ENCODE peak calls at places on chromosomes 5 and 9, in nine cellular contexts. L is cardiac muscle cell, Y is stomach, G is AG04450, Q is endodermal cell, S is AG10803, A is astrocyte of the spinal cord, H is fibroblast of lung, M is OCI-LY7. T is an unnamed sample.

GRCh38 chr9:124551472-124552339 is 44.5 kb upstream of the NR5A1 start:
- DNase-seq in L (peak), Y (peak), G (peak), Q (peak), S (peak), A (peak), H (peak), M (peak), T (peak)

GRCh38 chr9:131237931-131238401 is 38.3 kb downstream of the FAM78A start:
- DNase-seq in L (peak), Y (peak), G (peak), Q (peak), S (peak), A (peak), H (peak), M (peak), T (peak)

GRCh38 chr5:138033916-138034315 is 1.0 kb upstream of the FAM13B start:
- DNase-seq in L (no peak), Y (no peak), G (no peak), Q (no peak), S (peak), A (peak), H (peak), M (no peak), T (no peak)

GRCh38 chr9:76818271-76818670 is 54.0 kb downstream of the PCA3 start:
- DNase-seq in L (no peak), Y (peak), G (peak), Q (peak), S (peak), A (peak), H (peak), M (no peak), T (no peak)

GRCh38 chr9:93345630-93346239 is 105.8 kb upstream of the FAM120A start:
- DNase-seq in L (no peak), Y (no peak), G (no peak), Q (peak), S (no peak), A (no peak), H (no peak), M (no peak), T (no peak)

GRCh38 chr5:69213513-69214215 is 21.0 kb upstream of the CDK7 start:
- DNase-seq in L (no peak), Y (no peak), G (peak), Q (no peak), S (peak), A (peak), H (peak), M (no peak), T (no peak)

GRCh38 chr9:93684806-93685553 is 108.6 kb downstream of the PHF2 start:
- DNase-seq in L (no peak), Y (no peak), G (no peak), Q (peak), S (peak), A (no peak), H (peak), M (no peak), T (peak)

GRCh38 chr5:142977363-142978051 is 207.3 kb downstream of the ARHGAP26 start:
- DNase-seq in L (no peak), Y (no peak), G (peak), Q (peak), S (peak), A (peak), H (peak), M (no peak), T (no peak)

GRCh38 chr9:31608881-31609280 is 775.6 kb upstream of the ACO1 start:
- DNase-seq in L (no peak), Y (no peak), G (no peak), Q (no peak), S (no peak), A (no peak), H (peak), M (no peak), T (no peak)

GRCh38 chr5:93573627-93573974 is 7.4 kb downstream of the NR2F1-AS1 start:
- DNase-seq in L (no peak), Y (no peak), G (no peak), Q (no peak), S (no peak), A (peak), H (no peak), M (no peak), T (no peak)

GRCh38 chr9:87883990-87884389 is 1.3 kb downstream of the SPATA31E1 start:
- DNase-seq in L (no peak), Y (no peak), G (no peak), Q (peak), S (no peak), A (no peak), H (no peak), M (no peak), T (no peak)

GRCh38 chr9:120362446-120362845 is 217.5 kb downstream of the CDK5RAP2 start:
- DNase-seq in L (no peak), Y (no peak), G (no peak), Q (no peak), S (no peak), A (no peak), H (peak), M (no peak), T (no peak)

GRCh38 chr5:137294604-137295003 is 204.5 kb downstream of the SPOCK1 start:
- DNase-seq in L (no peak), Y (no peak), G (no peak), Q (no peak), S (no peak), A (no peak), H (no peak), M (no peak), T (no peak)

GRCh38 chr9:37497320-37497719 is 11.6 kb downstream of the POLR1E start:
- DNase-seq in L (no peak), Y (no peak), G (no peak), Q (peak), S (no peak), A (no peak), H (no peak), M (no peak), T (no peak)

GRCh38 chr5:180669661-180670060 is 20.3 kb upstream of the FLT4 start:
- DNase-seq in L (no peak), Y (no peak), G (no peak), Q (peak), S (no peak), A (no peak), H (no peak), M (no peak), T (peak)

GRCh38 chr5:37619353-37619752 is 220.5 kb downstream of the GDNF start:
- DNase-seq in L (no peak), Y (no peak), G (peak), Q (no peak), S (peak), A (peak), H (peak), M (no peak), T (no peak)

GRCh38 chr9:16726718-16727451 is 143.6 kb downstream of the BNC2 start:
- DNase-seq in L (peak), Y (peak), G (peak), Q (peak), S (peak), A (peak), H (peak), M (no peak), T (peak)

GRCh38 chr5:1000329-1000728 is 8.3 kb upstream of the NKD2 start:
- DNase-seq in L (no peak), Y (peak), G (no peak), Q (peak), S (no peak), A (no peak), H (no peak), M (no peak), T (no peak)

GRCh38 chr5:3359642-3360041 is 236.0 kb upstream of the IRX1 start:
- DNase-seq in L (peak), Y (no peak), G (no peak), Q (peak), S (no peak), A (no peak), H (no peak), M (no peak), T (no peak)

GRCh38 chr5:160486573-160486972 is 64.9 kb downstream of the PTTG1 start:
- DNase-seq in L (no peak), Y (no peak), G (no peak), Q (no peak), S (no peak), A (no peak), H (no peak), M (no peak), T (no peak)

GRCh38 chr9:79387091-79387490 is 184.7 kb upstream of the TLE4 start:
- DNase-seq in L (no peak), Y (no peak), G (peak), Q (no peak), S (no peak), A (peak), H (peak), M (no peak), T (no peak)

GRCh38 chr5:111142932-111143331 is 50.8 kb downstream of the WDR36 start:
- DNase-seq in L (no peak), Y (no peak), G (no peak), Q (no peak), S (no peak), A (no peak), H (peak), M (no peak), T (no peak)

GRCh38 chr5:67004730-67005350 is 191.8 kb downstream of the CD180 start:
- DNase-seq in L (peak), Y (no peak), G (no peak), Q (peak), S (no peak), A (no peak), H (no peak), M (no peak), T (no peak)

GRCh38 chr5:16700081-16700480 is 83.3 kb upstream of the RETREG1 start:
- DNase-seq in L (no peak), Y (no peak), G (no peak), Q (no peak), S (no peak), A (no peak), H (no peak), M (no peak), T (no peak)

GRCh38 chr5:53946405-53947100 is 363.8 kb downstream of the ARL15 start:
- DNase-seq in L (no peak), Y (no peak), G (no peak), Q (no peak), S (no peak), A (no peak), H (no peak), M (no peak), T (no peak)

GRCh38 chr5:8660133-8660893 is 791.4 kb downstream of the MTRR start:
- DNase-seq in L (no peak), Y (no peak), G (peak), Q (no peak), S (no peak), A (no peak), H (no peak), M (no peak), T (no peak)

GRCh38 chr5:90642706-90643229 is 84.2 kb downstream of the ADGRV1 start:
- DNase-seq in L (no peak), Y (no peak), G (no peak), Q (no peak), S (no peak), A (no peak), H (no peak), M (no peak), T (no peak)

GRCh38 chr5:20000416-20000815 is 12.4 kb upstream of the CDH18 start:
- DNase-seq in L (no peak), Y (no peak), G (no peak), Q (no peak), S (no peak), A (peak), H (peak), M (no peak), T (no peak)

GRCh38 chr5:13866792-13867191 is 77.7 kb downstream of the DNAH5 start:
- DNase-seq in L (peak), Y (no peak), G (no peak), Q (peak), S (peak), A (peak), H (peak), M (peak), T (no peak)

GRCh38 chr9:95552814-95553546 is 36.2 kb upstream of the PTCH1 start:
- DNase-seq in L (no peak), Y (no peak), G (no peak), Q (peak), S (no peak), A (peak), H (no peak), M (no peak), T (no peak)

GRCh38 chr5:1725641-1726468 is 73.8 kb downstream of the MRPL36 start:
- DNase-seq in L (no peak), Y (peak), G (no peak), Q (peak), S (no peak), A (no peak), H (no peak), M (no peak), T (peak)

GRCh38 chr9:82934949-82935348 is 128.0 kb downstream of the RASEF start:
- DNase-seq in L (no peak), Y (no peak), G (peak), Q (peak), S (peak), A (peak), H (peak), M (no peak), T (no peak)

DNA sequence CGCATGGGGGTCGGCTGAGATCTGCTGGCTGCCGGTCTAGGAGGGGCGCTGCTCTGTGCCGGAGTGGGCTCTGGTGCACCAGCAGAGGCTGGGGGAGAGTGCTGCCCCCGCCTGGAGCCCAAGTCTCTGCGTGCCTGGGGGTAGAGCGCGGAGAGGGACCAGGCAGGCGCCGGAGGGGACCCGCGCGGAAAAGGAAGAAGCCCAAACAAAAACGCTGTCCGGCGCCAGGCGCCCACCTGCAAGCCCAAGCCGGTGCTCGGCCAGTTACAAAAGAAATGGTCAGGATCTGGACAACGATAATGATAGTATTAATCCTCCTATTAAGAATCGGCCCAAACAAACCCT is 575 bp upstream of the S1PR3 start:
- DNase-seq in L (peak), Y (no peak), G (no peak), Q (peak), S (no peak), A (no peak), H (no peak), M (peak), T (no peak)
- H3K4me3 ChIP-seq in L (peak), Y (peak), G (peak), Q (peak), S (peak), A (peak), H (peak), M (peak), T (peak)

DNA sequence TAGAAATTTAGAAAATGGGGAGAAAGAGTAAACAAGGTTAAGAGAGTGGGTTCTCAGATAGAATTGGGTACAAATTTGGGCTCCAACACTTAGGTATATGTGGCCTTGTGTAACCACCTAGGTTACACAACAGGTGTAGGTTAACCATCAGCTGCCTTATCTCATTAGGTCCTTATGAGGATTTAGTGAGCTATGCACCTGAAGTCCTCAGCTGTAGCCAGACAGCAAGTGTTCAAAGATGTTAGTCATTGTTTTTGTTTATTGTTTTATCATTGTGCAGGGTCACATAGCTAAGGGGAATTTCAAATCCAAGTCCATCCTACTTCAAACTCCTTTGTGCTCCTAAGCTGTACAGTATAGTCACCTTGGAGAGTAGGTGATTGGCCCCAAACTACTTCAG is 970 bp upstream of the TRIM32 start:
- DNase-seq in L (no peak), Y (no peak), G (no peak), Q (no peak), S (no peak), A (no peak), H (no peak), M (no peak), T (no peak)
- TF ChIP-seq CTCF in L (no peak), Y (no peak), G (no peak), Q (no peak), S (no peak), A (no peak), H (no peak), M (no peak), T (no peak)

GRCh38 chr5:119291056-119291455 is 64.8 kb upstream of the TNFAIP8 start:
- DNase-seq in L (no peak), Y (no peak), G (no peak), Q (no peak), S (no peak), A (no peak), H (no peak), M (no peak), T (no peak)

GRCh38 chr5:119290161-119290569 is 65.7 kb upstream of the TNFAIP8 start:
- DNase-seq in L (no peak), Y (no peak), G (no peak), Q (no peak), S (no peak), A (no peak), H (peak), M (peak), T (no peak)

GRCh38 chr5:119290607-119291006 is 65.2 kb upstream of the TNFAIP8 start:
- DNase-seq in L (no peak), Y (no peak), G (no peak), Q (no peak), S (no peak), A (no peak), H (no peak), M (no peak), T (no peak)

GRCh38 chr5:119288364-119289047 is 67.3 kb upstream of the TNFAIP8 start:
- DNase-seq in L (no peak), Y (no peak), G (no peak), Q (no peak), S (no peak), A (no peak), H (peak), M (no peak), T (no peak)

GRCh38 chr5:119289413-119289812 is 66.4 kb upstream of the TNFAIP8 start:
- DNase-seq in L (no peak), Y (no peak), G (no peak), Q (no peak), S (no peak), A (no peak), H (no peak), M (no peak), T (no peak)
- H3K4me3 ChIP-seq in L (no peak), Y (no peak), G (no peak), Q (no peak), S (no peak), A (no peak), H (no peak), M (no peak), T (no peak)

DNA sequence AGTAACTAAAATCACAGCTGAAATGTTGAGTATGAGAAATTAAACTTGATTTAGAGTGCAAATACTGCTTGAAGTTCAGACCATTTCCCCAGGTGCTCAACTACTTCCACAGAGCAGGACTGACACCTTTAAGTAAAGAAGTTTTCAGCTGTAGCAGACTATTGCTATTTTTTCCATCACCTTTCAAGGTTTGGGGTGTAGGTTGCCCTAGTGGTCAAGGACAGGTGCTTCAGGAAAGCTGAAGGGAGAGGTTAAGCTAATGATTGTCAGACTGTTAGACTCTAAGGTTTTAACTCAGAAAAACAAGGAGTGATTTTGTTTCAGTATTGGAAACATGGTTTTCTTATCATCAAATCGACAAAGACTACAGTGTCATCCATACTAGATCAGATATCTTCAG is 162.1 kb downstream of the CCDC192 start:
- DNase-seq in L (no peak), Y (no peak), G (no peak), Q (no peak), S (no peak), A (no peak), H (no peak), M (no peak), T (no peak)
- TF ChIP-seq CTCF in L (no peak), Y (no peak), G (no peak), Q (peak), S (no peak), A (no peak), H (no peak), M (no peak), T (no peak)